ENCODE peak calls at places on chromosomes 11 and 22, in seven cellular contexts. J is colonic mucosa; L is NCI-H1417; R is activated CD4-positive, alpha-beta T cell treated with anti-CD3 and anti-CD28 coated beads, Interleukin-2, amount 50 U/mL, for 24 hours; O is GF-D8; B is left cardiac atrium; Y is CD4-positive, CD25-positive, alpha-beta regulatory T cell. I is an unnamed sample.
A peak's percentile ranks its signal among the peaks of the same experiment; 100 is the strongest.

GRCh38 chr11:115653076-115653475 is 148.9 kb upstream of the CADM1 start:
- DNase-seq in J (no peak), L (no peak), R (no peak), O (no peak), B (no peak), Y (no peak), I (no peak)

GRCh38 chr11:95076416-95076815 is 9.7 kb downstream of the SRSF8 start:
- DNase-seq in J (no peak), L (no peak), R (no peak), O (no peak), B (peak; percentile 39), Y (peak; percentile 13), I (no peak)

GRCh38 chr22:46446799-46447198 is 90.6 kb downstream of the CELSR1 start:
- DNase-seq in J (no peak), L (peak; percentile 20), R (no peak), O (no peak), B (no peak), Y (no peak), I (no peak)

GRCh38 chr11:61742391-61742790 is 10.0 kb upstream of the MYRF start:
- DNase-seq in J (peak; percentile 73), L (no peak), R (no peak), O (no peak), B (no peak), Y (no peak), I (peak; percentile 56)

GRCh38 chr11:63586451-63587166 is 23.4 kb upstream of the PLAAT2 start:
- DNase-seq in J (no peak), L (no peak), R (no peak), O (no peak), B (no peak), Y (no peak), I (no peak)

GRCh38 chr11:43130616-43131015 is 181.2 kb upstream of the API5 start:
- DNase-seq in J (peak; percentile 17), L (no peak), R (no peak), O (no peak), B (no peak), Y (no peak), I (no peak)

GRCh38 chr11:44621140-44621681 is 55.7 kb downstream of the CD82 start:
- DNase-seq in J (peak; percentile 74), L (peak; percentile 57), R (no peak), O (no peak), B (peak; percentile 82), Y (peak; percentile 44), I (peak; percentile 76)

GRCh38 chr11:10495464-10495786 is 40.4 kb downstream of the AMPD3 start:
- DNase-seq in J (no peak), L (no peak), R (no peak), O (no peak), B (no peak), Y (no peak), I (no peak)

GRCh38 chr22:26903030-26903856 is 245.9 kb downstream of the MIAT start:
- DNase-seq in J (no peak), L (no peak), R (no peak), O (no peak), B (no peak), Y (no peak), I (peak; percentile 28)

GRCh38 chr11:116232364-116232801 is 540.4 kb downstream of the BUD13 start:
- DNase-seq in J (no peak), L (peak; percentile 73), R (no peak), O (no peak), B (no peak), Y (no peak), I (no peak)

GRCh38 chr22:36180038-36180880 is 19.7 kb upstream of the APOL3 start:
- DNase-seq in J (peak; percentile 85), L (peak; percentile 12), R (peak; percentile 79), O (no peak), B (peak; percentile 90), Y (peak; percentile 78), I (peak; percentile 58)

GRCh38 chr22:35114296-35114980 is 48.5 kb downstream of the ISX start:
- DNase-seq in J (no peak), L (no peak), R (no peak), O (no peak), B (no peak), Y (no peak), I (no peak)

GRCh38 chr22:35219012-35219411 is 38.3 kb upstream of the HMGXB4 start:
- DNase-seq in J (no peak), L (no peak), R (no peak), O (no peak), B (no peak), Y (no peak), I (no peak)

GRCh38 chr11:126186031-126186698 is 25.3 kb downstream of the RPUSD4 start:
- DNase-seq in J (no peak), L (no peak), R (no peak), O (no peak), B (peak; percentile 57), Y (no peak), I (no peak)

GRCh38 chr11:61162092-61162935 is 1.1 kb upstream of the VPS37C start:
- DNase-seq in J (no peak), L (peak; percentile 44), R (no peak), O (peak; percentile 77), B (no peak), Y (peak; percentile 39), I (no peak)

GRCh38 chr11:68321293-68322030 is 9.1 kb downstream of the LRP5 start:
- DNase-seq in J (no peak), L (no peak), R (no peak), O (no peak), B (no peak), Y (no peak), I (no peak)

GRCh38 chr11:64601605-64602465 is 10.8 kb downstream of the SLC22A12 start:
- DNase-seq in J (no peak), L (no peak), R (no peak), O (no peak), B (no peak), Y (no peak), I (no peak)

GRCh38 chr11:869399-870126 is 26.9 kb downstream of the TSPAN4 start:
- DNase-seq in J (no peak), L (no peak), R (no peak), O (no peak), B (no peak), Y (no peak), I (no peak)

GRCh38 chr11:116511684-116512083 is 261.1 kb downstream of the BUD13 start:
- DNase-seq in J (no peak), L (no peak), R (no peak), O (no peak), B (no peak), Y (no peak), I (no peak)

GRCh38 chr22:47088480-47089145 is 326.2 kb downstream of the TBC1D22A start:
- DNase-seq in J (no peak), L (no peak), R (no peak), O (no peak), B (no peak), Y (no peak), I (no peak)

GRCh38 chr11:70610561-70610960 is 212.2 kb downstream of the CTTN start:
- DNase-seq in J (no peak), L (no peak), R (no peak), O (no peak), B (no peak), Y (no peak), I (no peak)

GRCh38 chr11:2398664-2399355 is 1.7 kb upstream of the TSSC4 start:
- DNase-seq in J (no peak), L (no peak), R (no peak), O (no peak), B (no peak), Y (no peak), I (no peak)

GRCh38 chr11:63998558-63999348 is 12.5 kb downstream of the OTUB1 start:
- DNase-seq in J (no peak), L (no peak), R (no peak), O (no peak), B (no peak), Y (no peak), I (no peak)

GRCh38 chr11:82003671-82004148 is 730.0 kb downstream of the FAM181B start:
- DNase-seq in J (no peak), L (no peak), R (no peak), O (no peak), B (no peak), Y (no peak), I (no peak)

GRCh38 chr11:124079631-124080318 is 35.5 kb upstream of the VWA5A start:
- DNase-seq in J (no peak), L (no peak), R (no peak), O (no peak), B (no peak), Y (no peak), I (no peak)

GRCh38 chr11:30326114-30326783 is 3.3 kb downstream of the ARL14EP start:
- DNase-seq in J (no peak), L (no peak), R (no peak), O (no peak), B (no peak), Y (no peak), I (no peak)

GRCh38 chr22:41300661-41301060 is 664 bp upstream of the ZC3H7B start:
- DNase-seq in J (no peak), L (no peak), R (no peak), O (no peak), B (no peak), Y (no peak), I (no peak)

I was measured in left colon.